ENCODE peak calls at places on chromosome 19, in nine cellular contexts. O, G, Y, E, M, J, C, A and B are unnamed samples.

GRCh38 chr19:48541813-48542212 is 10.2 kb upstream of the SULT2B1 start:
- DNase-seq in G (no peak), O (no peak), C (no peak), E (no peak), M (no peak), Y (no peak), J (no peak), A (no peak), B (no peak)

GRCh38 chr19:28171983-28172382 is 1041.0 kb downstream of the UQCRFS1 start:
- DNase-seq in G (no peak), C (no peak), M (no peak), E (no peak), J (no peak), A (no peak), O (no peak), Y (no peak), B (no peak)

GRCh38 chr19:18453269-18454024 is 15.5 kb upstream of the ISYNA1 start:
- DNase-seq in O (peak; percentile 62), J (no peak), C (no peak), M (no peak), Y (no peak), E (no peak), G (no peak), A (peak; percentile 56), B (no peak)

GRCh38 chr19:32322541-32322940 is 22.9 kb upstream of the ZNF507 start:
- DNase-seq in J (no peak), A (no peak), Y (no peak), M (no peak), C (no peak), O (no peak), G (no peak), E (no peak), B (no peak)

GRCh38 chr19:16301999-16302694 is 22.5 kb upstream of the KLF2 start:
- DNase-seq in Y (no peak), G (no peak), E (no peak), A (peak; percentile 40), J (no peak), M (no peak), O (no peak), C (no peak), B (no peak)

GRCh38 chr19:12886943-12887747 is at the start of gene KLF1:
- DNase-seq in Y (no peak), O (no peak), E (no peak), M (no peak), C (no peak), G (no peak), A (no peak), J (no peak), B (no peak)

GRCh38 chr19:29878973-29879654 is 62.9 kb upstream of the URI1 start:
- DNase-seq in G (no peak), E (no peak), J (no peak), A (peak; percentile 65), O (no peak), Y (no peak), C (no peak), M (no peak), B (no peak)

GRCh38 chr19:31357315-31357673 is 8.1 kb upstream of the TSHZ3 start:
- DNase-seq in G (no peak), A (no peak), J (no peak), Y (no peak), O (no peak), E (no peak), C (no peak), M (no peak), B (no peak)

GRCh38 chr19:1312732-1313694 is 27.3 kb downstream of the EFNA2 start:
- DNase-seq in M (no peak), J (no peak), E (peak; percentile 48), Y (no peak), A (peak; percentile 22), C (no peak), G (no peak), O (no peak), B (no peak)

GRCh38 chr19:6532244-6532999 is 1.6 kb downstream of the TNFSF9 start:
- DNase-seq in M (no peak), C (no peak), Y (no peak), G (no peak), O (no peak), J (no peak), E (no peak), A (no peak), B (peak; percentile 59)

GRCh38 chr19:52331757-52332156 is 4.3 kb upstream of the ZNF610 start:
- DNase-seq in J (no peak), G (no peak), C (no peak), O (no peak), A (no peak), E (no peak), Y (no peak), M (no peak), B (no peak)

GRCh38 chr19:18596752-18597157 is 8.2 kb downstream of the REX1BD start:
- DNase-seq in M (no peak), Y (no peak), E (no peak), J (no peak), G (no peak), O (no peak), C (no peak), A (no peak), B (peak; percentile 71)